ENCODE peak calls at places on chromosome 14, in six cellular contexts. One of them, this sample, is unnamed.

GRCh38 chr14:99173086-99173485 is 98.9 kb downstream of the BCL11B start:
- DNase-seq in T-helper 22 cell: no peak
- DNase-seq in type B pancreatic cell: no peak
- DNase-seq in bronchial epithelial cell: no peak
- DNase-seq in T-helper 1 cell: no peak
- DNase-seq in activated gamma-delta T cell treated with Interleukin-2 at 50 U/mL for 16 hours: no peak
- DNase-seq in this sample: no peak

GRCh38 chr14:36505892-36506731 is 13.9 kb downstream of the NKX2-1 start:
- DNase-seq in bronchial epithelial cell: no peak
- DNase-seq in T-helper 1 cell: no peak
- DNase-seq in type B pancreatic cell: no peak
- DNase-seq in T-helper 22 cell: no peak
- DNase-seq in activated gamma-delta T cell treated with Interleukin-2 at 50 U/mL for 16 hours: no peak
- DNase-seq in this sample: no peak

GRCh38 chr14:32192712-32193373 is 9.0 kb upstream of the RNU6-7 start:
- DNase-seq in T-helper 1 cell: no peak
- DNase-seq in type B pancreatic cell: no peak
- DNase-seq in bronchial epithelial cell: no peak
- DNase-seq in activated gamma-delta T cell treated with Interleukin-2 at 50 U/mL for 16 hours: no peak
- DNase-seq in T-helper 22 cell: no peak
- DNase-seq in this sample: no peak

GRCh38 chr14:65835501-65835900 is 423.0 kb downstream of the FUT8 start:
- DNase-seq in T-helper 22 cell: no peak
- DNase-seq in bronchial epithelial cell: no peak
- DNase-seq in activated gamma-delta T cell treated with Interleukin-2 at 50 U/mL for 16 hours: no peak
- DNase-seq in type B pancreatic cell: no peak
- DNase-seq in T-helper 1 cell: no peak
- DNase-seq in this sample: no peak

GRCh38 chr14:91714805-91715204 is 17.1 kb downstream of the CATSPERB start:
- DNase-seq in bronchial epithelial cell: no peak
- DNase-seq in type B pancreatic cell: no peak
- DNase-seq in T-helper 22 cell: no peak
- DNase-seq in activated gamma-delta T cell treated with Interleukin-2 at 50 U/mL for 16 hours: peak; percentile 27
- DNase-seq in T-helper 1 cell: no peak
- DNase-seq in this sample: no peak

GRCh38 chr14:90969493-90970166 is 90.8 kb downstream of the RPS6KA5 start:
- DNase-seq in type B pancreatic cell: no peak
- DNase-seq in bronchial epithelial cell: no peak
- DNase-seq in T-helper 22 cell: no peak
- DNase-seq in activated gamma-delta T cell treated with Interleukin-2 at 50 U/mL for 16 hours: no peak
- DNase-seq in T-helper 1 cell: no peak
- DNase-seq in this sample: peak; percentile 24

GRCh38 chr14:36756221-36756620 is 94.6 kb downstream of the PAX9 start:
- DNase-seq in T-helper 1 cell: no peak
- DNase-seq in activated gamma-delta T cell treated with Interleukin-2 at 50 U/mL for 16 hours: no peak
- DNase-seq in T-helper 22 cell: no peak
- DNase-seq in bronchial epithelial cell: no peak
- DNase-seq in type B pancreatic cell: no peak
- DNase-seq in this sample: no peak

GRCh38 chr14:104499784-104500496 is 79.6 kb upstream of the C14orf180 start:
- DNase-seq in bronchial epithelial cell: no peak
- DNase-seq in activated gamma-delta T cell treated with Interleukin-2 at 50 U/mL for 16 hours: no peak
- DNase-seq in type B pancreatic cell: peak; percentile 50
- DNase-seq in T-helper 1 cell: no peak
- DNase-seq in T-helper 22 cell: no peak
- DNase-seq in this sample: no peak

GRCh38 chr14:21299562-21300130 is 19.8 kb downstream of the RPGRIP1 start:
- DNase-seq in activated gamma-delta T cell treated with Interleukin-2 at 50 U/mL for 16 hours: no peak
- DNase-seq in T-helper 22 cell: no peak
- DNase-seq in bronchial epithelial cell: no peak
- DNase-seq in T-helper 1 cell: no peak
- DNase-seq in type B pancreatic cell: no peak
- DNase-seq in this sample: no peak

GRCh38 chr14:53462931-53463778 is 310.0 kb upstream of the DDHD1 start:
- DNase-seq in bronchial epithelial cell: peak; percentile 18
- DNase-seq in activated gamma-delta T cell treated with Interleukin-2 at 50 U/mL for 16 hours: no peak
- DNase-seq in type B pancreatic cell: no peak
- DNase-seq in T-helper 1 cell: no peak
- DNase-seq in T-helper 22 cell: no peak
- DNase-seq in this sample: no peak

GRCh38 chr14:72907327-72907826 is 13.5 kb upstream of the DPF3 start:
- DNase-seq in activated gamma-delta T cell treated with Interleukin-2 at 50 U/mL for 16 hours: no peak
- DNase-seq in type B pancreatic cell: no peak
- DNase-seq in bronchial epithelial cell: no peak
- DNase-seq in T-helper 1 cell: no peak
- DNase-seq in T-helper 22 cell: no peak
- DNase-seq in this sample: no peak

GRCh38 chr14:72128629-72129028 is 196.4 kb downstream of the RGS6 start:
- DNase-seq in T-helper 1 cell: no peak
- DNase-seq in T-helper 22 cell: no peak
- DNase-seq in type B pancreatic cell: no peak
- DNase-seq in bronchial epithelial cell: no peak
- DNase-seq in activated gamma-delta T cell treated with Interleukin-2 at 50 U/mL for 16 hours: no peak
- DNase-seq in this sample: no peak

GRCh38 chr14:90615444-90616095 is 200.7 kb downstream of the TTC7B start:
- DNase-seq in bronchial epithelial cell: no peak
- DNase-seq in activated gamma-delta T cell treated with Interleukin-2 at 50 U/mL for 16 hours: no peak
- DNase-seq in T-helper 22 cell: no peak
- DNase-seq in type B pancreatic cell: no peak
- DNase-seq in T-helper 1 cell: no peak
- DNase-seq in this sample: no peak

GRCh38 chr14:71271166-71271945 is 364.1 kb downstream of the PCNX1 start:
- DNase-seq in T-helper 22 cell: no peak
- DNase-seq in activated gamma-delta T cell treated with Interleukin-2 at 50 U/mL for 16 hours: no peak
- DNase-seq in T-helper 1 cell: no peak
- DNase-seq in bronchial epithelial cell: no peak
- DNase-seq in type B pancreatic cell: no peak
- DNase-seq in this sample: no peak

GRCh38 chr14:95514131-95515079 is 2.0 kb downstream of the SYNE3 start:
- DNase-seq in T-helper 22 cell: no peak
- DNase-seq in T-helper 1 cell: no peak
- DNase-seq in type B pancreatic cell: no peak
- DNase-seq in bronchial epithelial cell: peak; percentile 71
- DNase-seq in activated gamma-delta T cell treated with Interleukin-2 at 50 U/mL for 16 hours: no peak
- DNase-seq in this sample: no peak

GRCh38 chr14:96122496-96122895 is 82.1 kb upstream of the BDKRB2 start:
- DNase-seq in bronchial epithelial cell: no peak
- DNase-seq in T-helper 1 cell: no peak
- DNase-seq in T-helper 22 cell: no peak
- DNase-seq in activated gamma-delta T cell treated with Interleukin-2 at 50 U/mL for 16 hours: no peak
- DNase-seq in type B pancreatic cell: no peak
- DNase-seq in this sample: no peak

GRCh38 chr14:104794099-104794498 is 1.4 kb downstream of the AKT1 start:
- DNase-seq in bronchial epithelial cell: peak; percentile 44
- DNase-seq in type B pancreatic cell: no peak
- DNase-seq in T-helper 22 cell: no peak
- DNase-seq in activated gamma-delta T cell treated with Interleukin-2 at 50 U/mL for 16 hours: peak; percentile 27
- DNase-seq in T-helper 1 cell: no peak
- DNase-seq in this sample: no peak

GRCh38 chr14:75088153-75088552 is 18.7 kb downstream of the ZC2HC1C start:
- DNase-seq in type B pancreatic cell: no peak
- DNase-seq in bronchial epithelial cell: no peak
- DNase-seq in activated gamma-delta T cell treated with Interleukin-2 at 50 U/mL for 16 hours: no peak
- DNase-seq in T-helper 1 cell: no peak
- DNase-seq in T-helper 22 cell: no peak
- DNase-seq in this sample: no peak

GRCh38 chr14:36931796-36932195 is 240.6 kb downstream of the SLC25A21 start:
- DNase-seq in type B pancreatic cell: no peak
- DNase-seq in T-helper 1 cell: no peak
- DNase-seq in T-helper 22 cell: no peak
- DNase-seq in activated gamma-delta T cell treated with Interleukin-2 at 50 U/mL for 16 hours: no peak
- DNase-seq in bronchial epithelial cell: no peak
- DNase-seq in this sample: no peak

GRCh38 chr14:91249841-91250616 is 5.5 kb upstream of the GPR68 start:
- DNase-seq in T-helper 22 cell: peak; percentile 69
- DNase-seq in activated gamma-delta T cell treated with Interleukin-2 at 50 U/mL for 16 hours: peak; percentile 30
- DNase-seq in type B pancreatic cell: no peak
- DNase-seq in bronchial epithelial cell: no peak
- DNase-seq in T-helper 1 cell: no peak
- DNase-seq in this sample: no peak

GRCh38 chr14:66038214-66038977 is 447.8 kb upstream of the CCDC196 start:
- DNase-seq in T-helper 22 cell: no peak
- DNase-seq in T-helper 1 cell: no peak
- DNase-seq in bronchial epithelial cell: peak; percentile 86
- DNase-seq in activated gamma-delta T cell treated with Interleukin-2 at 50 U/mL for 16 hours: no peak
- DNase-seq in type B pancreatic cell: no peak
- DNase-seq in this sample: no peak

GRCh38 chr14:65639216-65639615 is 226.7 kb downstream of the FUT8 start:
- DNase-seq in activated gamma-delta T cell treated with Interleukin-2 at 50 U/mL for 16 hours: no peak
- DNase-seq in T-helper 1 cell: no peak
- DNase-seq in T-helper 22 cell: no peak
- DNase-seq in bronchial epithelial cell: peak; percentile 10
- DNase-seq in type B pancreatic cell: no peak
- DNase-seq in this sample: no peak

GRCh38 chr14:68729556-68729955 is 63.3 kb downstream of the ZFP36L1 start:
- DNase-seq in type B pancreatic cell: no peak
- DNase-seq in T-helper 1 cell: no peak
- DNase-seq in T-helper 22 cell: no peak
- DNase-seq in activated gamma-delta T cell treated with Interleukin-2 at 50 U/mL for 16 hours: no peak
- DNase-seq in bronchial epithelial cell: no peak
- DNase-seq in this sample: no peak

GRCh38 chr14:37969511-37969979 is 238.2 kb upstream of the SSTR1 start:
- DNase-seq in bronchial epithelial cell: no peak
- DNase-seq in activated gamma-delta T cell treated with Interleukin-2 at 50 U/mL for 16 hours: no peak
- DNase-seq in type B pancreatic cell: no peak
- DNase-seq in T-helper 1 cell: no peak
- DNase-seq in T-helper 22 cell: no peak
- DNase-seq in this sample: no peak

GRCh38 chr14:50920482-50921225 is 23.6 kb downstream of the PYGL start:
- DNase-seq in activated gamma-delta T cell treated with Interleukin-2 at 50 U/mL for 16 hours: no peak
- DNase-seq in bronchial epithelial cell: no peak
- DNase-seq in T-helper 22 cell: no peak
- DNase-seq in T-helper 1 cell: no peak
- DNase-seq in type B pancreatic cell: no peak
- DNase-seq in this sample: no peak

GRCh38 chr14:78902010-78902623 is 731.9 kb downstream of the NRXN3 start:
- DNase-seq in type B pancreatic cell: no peak
- DNase-seq in T-helper 1 cell: no peak
- DNase-seq in activated gamma-delta T cell treated with Interleukin-2 at 50 U/mL for 16 hours: no peak
- DNase-seq in bronchial epithelial cell: peak; percentile 26
- DNase-seq in T-helper 22 cell: no peak
- DNase-seq in this sample: no peak

GRCh38 chr14:29716150-29716549 is 211.5 kb downstream of the PRKD1 start:
- DNase-seq in T-helper 22 cell: no peak
- DNase-seq in type B pancreatic cell: no peak
- DNase-seq in activated gamma-delta T cell treated with Interleukin-2 at 50 U/mL for 16 hours: no peak
- DNase-seq in bronchial epithelial cell: no peak
- DNase-seq in T-helper 1 cell: no peak
- DNase-seq in this sample: no peak

GRCh38 chr14:90559811-90560492 is 163.1 kb downstream of the CALM1 start:
- DNase-seq in T-helper 22 cell: no peak
- DNase-seq in T-helper 1 cell: no peak
- DNase-seq in activated gamma-delta T cell treated with Interleukin-2 at 50 U/mL for 16 hours: no peak
- DNase-seq in bronchial epithelial cell: no peak
- DNase-seq in type B pancreatic cell: no peak
- DNase-seq in this sample: no peak